ENCODE peak calls at places on chromosomes 13 and 19, in five cellular contexts. One of them, this sample, is unnamed.

GRCh38 chr13:28751210-28751935 is 32.6 kb upstream of the SLC46A3 start:
- DNase-seq in astrocyte of the spinal cord: no peak
- DNase-seq in SK-N-SH: no peak
- DNase-seq in bronchial epithelial cell: no peak
- DNase-seq in GM12865: no peak
- DNase-seq in this sample: no peak

GRCh38 chr13:79295906-79296564 is 110.0 kb downstream of the RBM26 start:
- DNase-seq in astrocyte of the spinal cord: no peak
- DNase-seq in SK-N-SH: no peak
- DNase-seq in bronchial epithelial cell: peak
- DNase-seq in GM12865: no peak
- DNase-seq in this sample: no peak

GRCh38 chr19:14138576-14139265 is 2.3 kb upstream of the ASF1B start:
- DNase-seq in astrocyte of the spinal cord: peak
- DNase-seq in SK-N-SH: no peak
- DNase-seq in bronchial epithelial cell: peak
- DNase-seq in GM12865: no peak
- DNase-seq in this sample: no peak

GRCh38 chr19:47848871-47849473 is 10.1 kb upstream of the TPRX2 start:
- DNase-seq in astrocyte of the spinal cord: no peak
- DNase-seq in SK-N-SH: peak
- DNase-seq in bronchial epithelial cell: no peak
- DNase-seq in GM12865: peak
- DNase-seq in this sample: no peak

GRCh38 chr19:6551091-6551490 is 20.3 kb downstream of the TNFSF9 start:
- DNase-seq in astrocyte of the spinal cord: no peak
- DNase-seq in SK-N-SH: no peak
- DNase-seq in bronchial epithelial cell: no peak
- DNase-seq in GM12865: no peak
- DNase-seq in this sample: no peak

GRCh38 chr19:39112338-39112890 is 13.2 kb upstream of the PAK4 start:
- DNase-seq in astrocyte of the spinal cord: no peak
- DNase-seq in SK-N-SH: no peak
- DNase-seq in bronchial epithelial cell: peak
- DNase-seq in GM12865: no peak
- DNase-seq in this sample: no peak

GRCh38 chr19:12935071-12935470 is 1.6 kb upstream of the FARSA start:
- DNase-seq in astrocyte of the spinal cord: no peak
- DNase-seq in SK-N-SH: no peak
- DNase-seq in bronchial epithelial cell: no peak
- DNase-seq in GM12865: no peak
- DNase-seq in this sample: no peak

GRCh38 chr13:28792992-28793391 is 27.1 kb upstream of the MTUS2 start:
- DNase-seq in astrocyte of the spinal cord: peak
- DNase-seq in SK-N-SH: no peak
- DNase-seq in bronchial epithelial cell: no peak
- DNase-seq in GM12865: no peak
- DNase-seq in this sample: peak

GRCh38 chr19:50197348-50197747 is 6.1 kb upstream of the MYH14 start:
- DNase-seq in astrocyte of the spinal cord: no peak
- DNase-seq in SK-N-SH: no peak
- DNase-seq in bronchial epithelial cell: no peak
- DNase-seq in GM12865: no peak
- DNase-seq in this sample: no peak

GRCh38 chr19:45113628-45114027 is 20.6 kb downstream of the PPP1R37 start:
- DNase-seq in astrocyte of the spinal cord: no peak
- DNase-seq in SK-N-SH: no peak
- DNase-seq in bronchial epithelial cell: peak
- DNase-seq in GM12865: no peak
- DNase-seq in this sample: no peak

GRCh38 chr19:45526143-45526542 is 18.9 kb downstream of the VASP start:
- DNase-seq in astrocyte of the spinal cord: peak
- DNase-seq in SK-N-SH: peak
- DNase-seq in bronchial epithelial cell: peak
- DNase-seq in GM12865: no peak
- DNase-seq in this sample: no peak

GRCh38 chr19:5338661-5339469 is 1.7 kb downstream of the PTPRS start:
- DNase-seq in astrocyte of the spinal cord: no peak
- DNase-seq in SK-N-SH: peak
- DNase-seq in bronchial epithelial cell: no peak
- DNase-seq in GM12865: no peak
- DNase-seq in this sample: no peak

GRCh38 chr19:40523322-40524047 is 53.2 kb upstream of the SHKBP1 start:
- DNase-seq in astrocyte of the spinal cord: peak
- DNase-seq in SK-N-SH: peak
- DNase-seq in bronchial epithelial cell: peak
- DNase-seq in GM12865: peak
- DNase-seq in this sample: no peak

GRCh38 chr13:52650731-52651130 is 1.9 kb upstream of the SUGT1 start:
- DNase-seq in astrocyte of the spinal cord: no peak
- DNase-seq in SK-N-SH: no peak
- DNase-seq in bronchial epithelial cell: no peak
- DNase-seq in GM12865: no peak
- DNase-seq in this sample: no peak

GRCh38 chr13:51818771-51819511 is 15.0 kb upstream of the DHRS12 start:
- DNase-seq in astrocyte of the spinal cord: no peak
- DNase-seq in SK-N-SH: no peak
- DNase-seq in bronchial epithelial cell: no peak
- DNase-seq in GM12865: peak
- DNase-seq in this sample: no peak

GRCh38 chr19:50362656-50363424 is 2.6 kb downstream of the NAPSA start:
- DNase-seq in astrocyte of the spinal cord: no peak
- DNase-seq in SK-N-SH: no peak
- DNase-seq in bronchial epithelial cell: peak
- DNase-seq in GM12865: no peak
- DNase-seq in this sample: no peak

GRCh38 chr13:46232281-46232680 is 20.6 kb downstream of the LRRC63 start:
- DNase-seq in astrocyte of the spinal cord: peak
- DNase-seq in SK-N-SH: no peak
- DNase-seq in bronchial epithelial cell: no peak
- DNase-seq in GM12865: no peak
- DNase-seq in this sample: no peak

GRCh38 chr19:56310462-56310861 is 4.2 kb downstream of the ZSCAN5A start:
- DNase-seq in astrocyte of the spinal cord: no peak
- DNase-seq in SK-N-SH: no peak
- DNase-seq in bronchial epithelial cell: no peak
- DNase-seq in GM12865: no peak
- DNase-seq in this sample: no peak

GRCh38 chr19:56312337-56312736 is 2.3 kb downstream of the ZSCAN5A start:
- DNase-seq in astrocyte of the spinal cord: no peak
- DNase-seq in SK-N-SH: no peak
- DNase-seq in bronchial epithelial cell: no peak
- DNase-seq in GM12865: no peak
- DNase-seq in this sample: no peak

GRCh38 chr19:56308792-56309191 is 5.8 kb downstream of the ZSCAN5A start:
- DNase-seq in astrocyte of the spinal cord: no peak
- DNase-seq in SK-N-SH: no peak
- DNase-seq in bronchial epithelial cell: no peak
- DNase-seq in GM12865: no peak
- DNase-seq in this sample: no peak

GRCh38 chr19:56312787-56313343 is 1.8 kb downstream of the ZSCAN5A start:
- DNase-seq in astrocyte of the spinal cord: no peak
- DNase-seq in SK-N-SH: no peak
- DNase-seq in bronchial epithelial cell: no peak
- DNase-seq in GM12865: peak
- DNase-seq in this sample: no peak

DNA sequence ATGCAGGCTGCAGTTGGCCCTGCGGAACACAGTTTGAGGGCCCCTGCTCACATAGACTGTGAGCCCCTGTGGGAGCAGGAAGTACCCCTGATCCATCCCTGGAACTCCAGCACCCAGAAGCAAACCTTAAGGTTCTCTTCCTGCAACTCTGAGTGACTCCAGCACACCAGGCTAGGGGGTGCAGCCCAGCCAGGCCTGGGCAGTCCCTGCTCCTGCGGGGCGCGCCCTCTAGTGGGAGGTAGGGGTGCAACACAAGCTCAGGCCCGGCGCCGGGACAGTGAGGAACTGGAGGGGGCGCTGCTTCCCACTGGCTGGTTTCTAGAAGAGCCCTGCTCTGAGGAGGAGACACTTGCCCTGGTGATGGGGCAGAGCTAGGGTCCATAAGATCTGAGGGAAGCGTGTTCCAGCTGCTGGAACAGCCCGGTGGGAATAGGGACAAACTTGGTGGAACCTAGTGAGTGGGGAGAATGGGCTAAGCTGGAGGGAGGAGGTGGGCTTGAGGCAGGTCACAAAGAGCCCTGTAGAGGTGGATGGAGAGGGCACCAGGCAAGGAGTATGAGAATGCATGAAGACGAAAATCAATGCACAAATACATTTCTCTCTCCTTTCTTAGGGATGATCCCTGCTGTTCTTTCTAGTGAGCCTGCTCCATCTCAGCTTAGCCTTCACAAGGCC is 5.0 kb downstream of the ZSCAN5A start:
- DNase-seq in astrocyte of the spinal cord: peak
- DNase-seq in SK-N-SH: peak
- DNase-seq in bronchial epithelial cell: no peak
- DNase-seq in GM12865: peak
- DNase-seq in this sample: no peak
- TF ChIP-seq CTCF in astrocyte of the spinal cord: peak
- TF ChIP-seq CTCF in SK-N-SH: peak
- TF ChIP-seq CTCF in bronchial epithelial cell: peak
- TF ChIP-seq CTCF in GM12865: peak
- TF ChIP-seq CTCF in this sample: peak

DNA sequence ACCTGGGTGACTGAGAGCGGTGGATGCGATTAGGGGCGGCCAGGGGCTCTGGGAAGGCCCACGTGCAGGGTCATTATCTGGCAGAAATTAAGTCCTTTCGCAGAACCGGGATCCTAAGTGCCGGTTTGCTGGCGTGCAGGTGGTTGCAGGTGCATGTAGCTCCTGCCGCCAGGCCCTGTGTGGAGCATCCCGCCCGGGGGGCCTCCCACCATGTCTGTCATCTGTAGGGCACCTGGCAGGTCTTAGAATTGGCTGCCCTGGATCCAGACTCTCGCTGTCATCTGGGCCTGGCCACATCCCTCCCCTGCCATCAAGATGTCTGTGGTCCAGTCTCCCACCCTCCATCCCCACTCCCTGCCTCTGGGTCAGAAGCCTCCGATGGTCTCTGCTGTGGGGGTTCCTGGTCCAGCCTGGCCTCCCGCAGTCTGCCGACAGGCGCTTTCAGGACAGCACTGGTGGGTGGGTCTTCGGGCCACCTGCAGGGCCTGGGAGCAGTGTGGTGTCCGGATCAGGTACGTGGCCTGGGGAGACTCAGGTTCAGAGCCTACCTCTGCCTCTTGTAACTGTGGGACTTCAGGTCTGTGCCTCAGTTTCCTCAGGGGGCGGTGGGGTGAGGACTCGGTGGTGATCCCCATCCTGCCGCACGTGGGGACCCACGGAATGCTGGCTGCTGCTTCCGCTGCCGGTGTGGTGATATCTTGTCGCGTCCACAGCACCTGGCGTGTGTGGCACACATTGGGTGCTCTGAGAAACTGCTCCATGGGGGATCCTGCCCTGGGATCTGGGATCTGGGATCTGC is 5.4 kb downstream of the GNA11 start:
- DNase-seq in astrocyte of the spinal cord: no peak
- DNase-seq in SK-N-SH: no peak
- DNase-seq in bronchial epithelial cell: no peak
- DNase-seq in GM12865: no peak
- DNase-seq in this sample: no peak
- H3K4me3 ChIP-seq in astrocyte of the spinal cord: no peak
- H3K4me3 ChIP-seq in SK-N-SH: no peak
- H3K4me3 ChIP-seq in bronchial epithelial cell: no peak
- H3K4me3 ChIP-seq in GM12865: no peak
- H3K4me3 ChIP-seq in this sample: no peak

DNA sequence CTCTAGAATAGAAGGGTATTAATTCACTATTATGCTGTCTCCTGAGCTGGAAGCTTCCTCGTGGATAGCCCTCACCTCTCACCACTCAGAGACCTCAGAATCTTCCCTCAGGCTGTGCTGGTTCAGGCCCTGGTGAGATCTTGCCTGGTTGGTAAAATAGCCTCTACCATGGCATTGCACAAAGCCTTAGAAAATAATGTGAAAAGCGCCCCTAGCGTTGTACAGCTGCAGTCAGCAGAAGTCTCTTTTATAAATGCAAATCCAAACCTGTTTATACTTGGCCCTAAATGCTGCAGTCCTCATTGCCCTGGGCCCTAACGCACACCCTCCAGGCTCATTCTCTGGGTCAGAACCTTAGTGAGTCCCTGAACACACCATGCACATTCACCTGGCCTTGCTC is 150.9 kb downstream of the KCTD15 start:
- DNase-seq in astrocyte of the spinal cord: no peak
- DNase-seq in SK-N-SH: no peak
- DNase-seq in bronchial epithelial cell: peak
- DNase-seq in GM12865: peak
- DNase-seq in this sample: no peak
- TF ChIP-seq CTCF in astrocyte of the spinal cord: no peak
- TF ChIP-seq CTCF in SK-N-SH: no peak
- TF ChIP-seq CTCF in bronchial epithelial cell: peak
- TF ChIP-seq CTCF in GM12865: peak
- TF ChIP-seq CTCF in this sample: no peak

GRCh38 chr13:97319088-97319487 is 97.0 kb downstream of the MBNL2 start:
- DNase-seq in astrocyte of the spinal cord: no peak
- DNase-seq in SK-N-SH: no peak
- DNase-seq in bronchial epithelial cell: no peak
- DNase-seq in GM12865: no peak
- DNase-seq in this sample: no peak

GRCh38 chr13:97316390-97316789 is 94.3 kb downstream of the MBNL2 start:
- DNase-seq in astrocyte of the spinal cord: no peak
- DNase-seq in SK-N-SH: no peak
- DNase-seq in bronchial epithelial cell: no peak
- DNase-seq in GM12865: no peak
- DNase-seq in this sample: no peak

GRCh38 chr13:97317933-97318332 is 95.8 kb downstream of the MBNL2 start:
- DNase-seq in astrocyte of the spinal cord: no peak
- DNase-seq in SK-N-SH: no peak
- DNase-seq in bronchial epithelial cell: no peak
- DNase-seq in GM12865: no peak
- DNase-seq in this sample: no peak

GRCh38 chr13:97321101-97321500 is 99.0 kb downstream of the MBNL2 start:
- DNase-seq in astrocyte of the spinal cord: no peak
- DNase-seq in SK-N-SH: no peak
- DNase-seq in bronchial epithelial cell: no peak
- DNase-seq in GM12865: no peak
- DNase-seq in this sample: no peak

DNA sequence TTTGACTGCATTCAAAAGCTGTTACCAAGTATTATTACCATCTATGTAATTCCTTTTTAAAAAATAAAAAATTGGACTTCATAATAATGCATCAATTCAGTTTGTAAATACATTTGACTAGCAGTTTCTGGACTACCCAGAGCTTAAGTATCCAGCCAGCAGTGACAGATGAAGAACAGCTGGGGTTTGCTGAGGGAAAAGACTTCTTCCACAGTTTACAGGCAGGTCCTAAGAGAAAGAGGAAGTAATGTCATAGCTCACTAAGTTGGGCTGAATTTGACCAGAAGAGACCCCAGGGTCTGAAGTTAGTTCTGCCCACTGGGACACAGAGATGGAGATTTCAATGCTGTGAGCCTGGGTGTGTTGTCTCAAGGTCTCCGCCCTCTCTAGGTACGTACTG is 96.4 kb downstream of the MBNL2 start:
- DNase-seq in astrocyte of the spinal cord: no peak
- DNase-seq in SK-N-SH: no peak
- DNase-seq in bronchial epithelial cell: no peak
- DNase-seq in GM12865: no peak
- DNase-seq in this sample: no peak
- H3K4me3 ChIP-seq in astrocyte of the spinal cord: no peak
- H3K4me3 ChIP-seq in SK-N-SH: no peak
- H3K4me3 ChIP-seq in bronchial epithelial cell: no peak
- H3K4me3 ChIP-seq in GM12865: no peak
- H3K4me3 ChIP-seq in this sample: no peak

GRCh38 chr13:44211753-44212152 is 161.9 kb upstream of the SERP2 start:
- DNase-seq in astrocyte of the spinal cord: no peak
- DNase-seq in SK-N-SH: no peak
- DNase-seq in bronchial epithelial cell: no peak
- DNase-seq in GM12865: no peak
- DNase-seq in this sample: no peak
- TF ChIP-seq CTCF in astrocyte of the spinal cord: no peak
- TF ChIP-seq CTCF in SK-N-SH: no peak
- TF ChIP-seq CTCF in bronchial epithelial cell: no peak
- TF ChIP-seq CTCF in GM12865: no peak
- TF ChIP-seq CTCF in this sample: no peak

This sample was measured in AG04449.